ENCODE peak calls at places on chromosomes 6 and 20, in five cellular contexts. V is sigmoid colon, C is breast epithelium, A is gastrocnemius medialis, K is heart left ventricle. X is an unnamed sample.

GRCh38 chr6:1613631-1614447 is 4.1 kb downstream of the FOXC1 start:
- DNase-seq in V (no peak), C (no peak), A (no peak), K (no peak), X (peak; percentile 81)

GRCh38 chr20:59559863-59560262 is 44.5 kb upstream of the PHACTR3 start:
- DNase-seq in V (no peak), C (no peak), A (no peak), K (no peak), X (no peak)

GRCh38 chr6:169653691-169654090 is 48.1 kb downstream of the WDR27 start:
- DNase-seq in V (no peak), C (no peak), A (no peak), K (no peak), X (no peak)

GRCh38 chr6:161284653-161285052 is 10.8 kb upstream of the AGPAT4 start:
- DNase-seq in V (no peak), C (no peak), A (no peak), K (no peak), X (no peak)

GRCh38 chr6:154578004-154578559 is 67.6 kb upstream of the CNKSR3 start:
- DNase-seq in V (no peak), C (no peak), A (no peak), K (no peak), X (peak; percentile 4)

GRCh38 chr6:168938546-168938945 is 315.1 kb downstream of the THBS2 start:
- DNase-seq in V (no peak), C (no peak), A (no peak), K (peak; percentile 37), X (peak; percentile 21)

GRCh38 chr20:61118429-61119224 is 133.4 kb upstream of the CDH4 start:
- DNase-seq in V (no peak), C (no peak), A (no peak), K (no peak), X (peak; percentile 62)

GRCh38 chr6:167893416-167893815 is 66.7 kb downstream of the AFDN start:
- DNase-seq in V (no peak), C (no peak), A (no peak), K (no peak), X (no peak)

GRCh38 chr6:26222587-26222986 is 135.4 kb downstream of the HFE start:
- DNase-seq in V (no peak), C (no peak), A (no peak), K (no peak), X (no peak)

GRCh38 chr6:82408952-82409421 is 45.4 kb downstream of the TPBG start:
- DNase-seq in V (no peak), C (no peak), A (no peak), K (no peak), X (no peak)

GRCh38 chr6:159106627-159107241 is 61.9 kb upstream of the TAGAP start:
- DNase-seq in V (no peak), C (peak; percentile 39), A (peak; percentile 61), K (peak; percentile 82), X (peak; percentile 90)

GRCh38 chr6:122701666-122702065 is 77.8 kb upstream of the FABP7 start:
- DNase-seq in V (no peak), C (no peak), A (no peak), K (no peak), X (no peak)

GRCh38 chr6:130945401-130945919 is 117.6 kb downstream of the EPB41L2 start:
- DNase-seq in V (no peak), C (no peak), A (no peak), K (no peak), X (no peak)

GRCh38 chr20:60055740-60056139 is 97.5 kb downstream of the CDH26 start:
- DNase-seq in V (peak; percentile 81), C (no peak), A (peak; percentile 39), K (peak; percentile 78), X (peak; percentile 88)

GRCh38 chr6:43254846-43255245 is 11.6 kb downstream of the TTBK1 start:
- DNase-seq in V (no peak), C (no peak), A (no peak), K (no peak), X (no peak)

GRCh38 chr6:128118401-128118800 is 217.5 kb upstream of the THEMIS start:
- DNase-seq in V (no peak), C (no peak), A (no peak), K (no peak), X (no peak)

GRCh38 chr20:18727032-18727508 is 86.5 kb upstream of the SCP2D1 start:
- DNase-seq in V (no peak), C (no peak), A (no peak), K (no peak), X (no peak)

GRCh38 chr6:159935065-159935464 is 33.8 kb upstream of the IGF2R start:
- DNase-seq in V (no peak), C (no peak), A (no peak), K (no peak), X (no peak)

GRCh38 chr20:17044920-17045319 is 181.9 kb upstream of the PCSK2 start:
- DNase-seq in V (no peak), C (no peak), A (no peak), K (no peak), X (no peak)

GRCh38 chr6:81572020-81572419 is 180.5 kb downstream of the TENT5A start:
- DNase-seq in V (peak; percentile 67), C (no peak), A (no peak), K (no peak), X (no peak)

GRCh38 chr6:125945378-125946141 is 11.0 kb upstream of the HINT3 start:
- DNase-seq in V (no peak), C (no peak), A (no peak), K (no peak), X (no peak)

GRCh38 chr6:166512567-166512966 is 73.9 kb downstream of the RAMACL start:
- DNase-seq in V (no peak), C (no peak), A (no peak), K (no peak), X (peak; percentile 82)

GRCh38 chr6:109579361-109579760 is 96.3 kb upstream of the ZBTB24 start:
- DNase-seq in V (no peak), C (no peak), A (no peak), K (no peak), X (no peak)

GRCh38 chr6:90098637-90099036 is 198.0 kb downstream of the BACH2 start:
- DNase-seq in V (no peak), C (no peak), A (peak; percentile 45), K (no peak), X (no peak)

GRCh38 chr6:162179196-162179951 is 548.2 kb downstream of the PRKN start:
- DNase-seq in V (no peak), C (no peak), A (no peak), K (no peak), X (no peak)

GRCh38 chr20:1526896-1527295 is 30.6 kb downstream of the SIRPD start:
- DNase-seq in V (no peak), C (no peak), A (no peak), K (no peak), X (no peak)

GRCh38 chr20:44696315-44696714 is 18.9 kb upstream of the CCN5 start:
- DNase-seq in V (no peak), C (no peak), A (no peak), K (no peak), X (no peak)
- H3K4me3 ChIP-seq in V (no peak overlapping the region), C (no peak overlapping the region), A (no peak overlapping the region), K (no peak overlapping the region), X (no peak overlapping the region)

GRCh38 chr6:79538481-79538971 is 1.3 kb upstream of the LCA5 start:
- DNase-seq in V (no peak), C (no peak), A (no peak), K (no peak), X (no peak)

GRCh38 chr6:79536615-79536968 is 638 bp downstream of the LCA5 start:
- DNase-seq in V (peak; percentile 78), C (peak; percentile 41), A (peak; percentile 16), K (peak; percentile 64), X (peak; percentile 25)

GRCh38 chr6:79536969-79537747 is at the start of gene LCA5:
- DNase-seq in V (peak; percentile 97), C (peak; percentile 95), A (peak; percentile 94), K (peak; percentile 92), X (peak; percentile 98)
- TF ChIP-seq POLR2A in V (peak; percentile 18), C (peak; percentile 52), A (no peak), K (peak; percentile 54), X (no peak)

DNA sequence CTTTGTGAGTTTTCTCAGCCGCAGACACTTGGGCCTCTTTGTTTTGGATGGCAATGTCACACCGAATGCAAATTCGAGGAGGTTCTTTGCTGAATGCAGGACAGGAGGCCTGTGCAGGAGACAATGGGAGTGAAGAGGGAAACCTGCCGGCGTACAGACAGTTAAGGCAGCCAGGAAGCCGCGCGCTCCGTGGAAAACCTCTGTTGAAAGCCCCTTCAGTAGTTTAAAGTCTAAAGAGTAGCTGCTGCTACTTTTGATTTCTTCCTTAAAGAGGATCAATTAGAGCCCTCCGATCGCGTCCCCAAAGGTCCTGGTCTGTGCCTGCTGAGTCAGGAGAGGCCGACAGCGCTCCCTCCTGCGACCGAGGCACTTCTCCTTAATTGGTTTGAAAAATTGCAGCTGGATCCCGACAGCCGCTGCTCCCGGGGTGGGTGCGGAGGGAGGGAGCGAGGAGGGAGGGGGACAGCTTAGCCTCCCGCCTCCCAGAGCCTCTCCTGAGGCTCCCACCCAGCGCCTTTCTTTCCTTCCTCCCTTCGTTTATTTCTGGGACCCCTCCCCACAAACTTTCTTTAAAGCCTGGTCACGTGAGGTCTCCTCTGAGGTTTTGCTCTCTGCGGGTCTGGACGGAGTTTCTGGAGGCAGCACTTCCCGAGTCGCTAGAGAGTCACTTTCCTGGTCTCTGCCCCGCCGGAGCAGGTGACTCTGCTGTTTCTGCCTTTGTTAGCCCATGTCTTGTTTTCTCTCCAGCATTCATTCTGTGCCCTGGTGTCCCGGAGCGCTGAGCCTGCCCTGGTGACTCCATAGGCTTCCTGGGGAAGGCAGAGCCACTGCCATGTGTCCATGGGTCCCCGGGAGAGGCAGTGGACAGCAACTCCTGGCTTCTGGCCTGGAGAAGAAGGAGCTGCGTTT is 22.3 kb upstream of the RPP40 start:
- DNase-seq in V (peak; percentile 91), C (peak; percentile 46), A (peak; percentile 40), K (peak; percentile 80), X (peak; percentile 91)
- H3K4me3 ChIP-seq in V (peak overlapping the region; percentile 60), C (peak overlapping the region; percentile 63), A (peak overlapping the region; percentile 78), K (peak overlapping the region; percentile 67), X (peak overlapping the region; percentile 31)

GRCh38 chr20:62487564-62488086 is 11.8 kb upstream of the GATA5 start:
- DNase-seq in V (no peak), C (no peak), A (no peak), K (no peak), X (no peak)

GRCh38 chr20:62487125-62487524 is 11.3 kb upstream of the GATA5 start:
- DNase-seq in V (no peak), C (no peak), A (no peak), K (no peak), X (no peak)

GRCh38 chr20:62489940-62490263 is 14.1 kb upstream of the GATA5 start:
- DNase-seq in V (no peak), C (no peak), A (no peak), K (no peak), X (no peak)

GRCh38 chr20:62488470-62488869 is 12.7 kb upstream of the GATA5 start:
- DNase-seq in V (no peak), C (no peak), A (no peak), K (no peak), X (no peak)

DNA sequence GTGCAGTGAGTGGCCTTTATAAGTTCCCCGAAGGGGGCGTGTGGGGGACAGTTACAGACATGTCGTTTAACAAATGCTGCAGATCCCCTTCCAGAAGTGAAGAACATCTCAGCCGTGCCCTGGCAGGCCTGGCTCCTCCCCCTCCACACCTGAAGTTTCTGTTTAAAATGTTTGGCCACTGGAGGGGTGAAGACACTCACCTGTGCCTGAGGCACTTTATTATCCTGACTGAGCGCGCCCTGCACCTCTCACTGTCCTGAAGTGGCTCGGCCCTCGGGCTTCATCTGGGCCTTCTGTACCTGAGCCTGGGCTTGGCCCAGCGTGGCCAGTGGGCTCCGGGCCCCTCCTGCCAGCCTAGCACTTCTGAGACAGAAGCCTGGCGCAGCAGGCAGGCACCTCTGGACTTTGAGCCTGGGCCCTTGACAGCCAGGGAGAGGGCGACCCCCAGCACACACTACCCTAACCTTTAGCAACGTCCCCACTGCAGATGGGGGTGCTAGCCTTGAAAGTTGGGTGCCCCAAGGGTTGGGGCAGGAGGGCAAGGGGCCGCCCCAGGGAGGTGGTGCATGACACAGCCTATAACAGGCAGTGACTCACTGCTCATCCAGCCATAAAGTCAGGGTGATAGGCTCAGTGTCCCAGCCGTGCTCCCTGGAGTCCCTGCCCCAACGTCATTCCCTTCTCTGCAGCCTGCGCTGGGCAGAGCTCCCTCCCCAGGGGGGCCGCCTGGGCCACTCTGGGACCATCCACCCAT is 13.6 kb upstream of the GATA5 start:
- DNase-seq in V (no peak), C (no peak), A (no peak), K (no peak), X (no peak)
- TF ChIP-seq POLR2A in V (no peak), C (no peak), A (no peak), K (no peak), X (no peak)